ENCODE peak calls at places on chromosomes 12 and 14, in six cellular contexts. One of them, this sample, is unnamed. For H3K36me3, the result is how much of the 10 kb centered on the place peaks cover.

GRCh38 chr12:115916910-115917668 is 360.4 kb downstream of the MED13L start:
- DNase-seq in WERI-Rb-1: peak
- DNase-seq in hepatocyte: peak
- DNase-seq in heart left ventricle: peak
- DNase-seq in ovary: peak
- DNase-seq in transverse colon: peak
- DNase-seq in this sample: peak

GRCh38 chr12:90078344-90078743 is 369.7 kb upstream of the ATP2B1 start:
- DNase-seq in heart left ventricle: no peak
- DNase-seq in hepatocyte: no peak
- DNase-seq in transverse colon: no peak
- DNase-seq in WERI-Rb-1: no peak
- DNase-seq in ovary: no peak
- DNase-seq in this sample: no peak

GRCh38 chr12:121812921-121813896 is 9.4 kb downstream of the SETD1B start:
- DNase-seq in heart left ventricle: no peak
- DNase-seq in WERI-Rb-1: no peak
- DNase-seq in transverse colon: no peak
- DNase-seq in ovary: peak
- DNase-seq in hepatocyte: no peak
- DNase-seq in this sample: peak

GRCh38 chr14:60091550-60092511 is at the start of gene PCNX4:
- DNase-seq in WERI-Rb-1: peak
- DNase-seq in transverse colon: peak
- DNase-seq in ovary: peak
- DNase-seq in heart left ventricle: peak
- DNase-seq in hepatocyte: peak
- DNase-seq in this sample: peak

GRCh38 chr12:110531741-110532333 is 29.7 kb downstream of the RAD9B start:
- DNase-seq in heart left ventricle: no peak
- DNase-seq in WERI-Rb-1: no peak
- DNase-seq in hepatocyte: no peak
- DNase-seq in ovary: no peak
- DNase-seq in transverse colon: no peak
- DNase-seq in this sample: no peak

GRCh38 chr12:111185206-111185888 is 183.5 kb downstream of the PHETA1 start:
- DNase-seq in hepatocyte: no peak
- DNase-seq in ovary: no peak
- DNase-seq in transverse colon: no peak
- DNase-seq in WERI-Rb-1: no peak
- DNase-seq in heart left ventricle: no peak
- DNase-seq in this sample: peak

GRCh38 chr14:104554608-104555401 is 24.8 kb upstream of the C14orf180 start:
- DNase-seq in ovary: no peak
- DNase-seq in WERI-Rb-1: peak
- DNase-seq in transverse colon: peak
- DNase-seq in heart left ventricle: peak
- DNase-seq in hepatocyte: peak
- DNase-seq in this sample: peak

GRCh38 chr12:2806700-2807099 is 5.8 kb upstream of the ITFG2 start:
- DNase-seq in transverse colon: no peak
- DNase-seq in ovary: no peak
- DNase-seq in WERI-Rb-1: no peak
- DNase-seq in heart left ventricle: no peak
- DNase-seq in hepatocyte: no peak
- DNase-seq in this sample: no peak

GRCh38 chr12:86663691-86664090 is 407.5 kb upstream of the MGAT4C start:
- DNase-seq in transverse colon: no peak
- DNase-seq in WERI-Rb-1: no peak
- DNase-seq in hepatocyte: no peak
- DNase-seq in ovary: no peak
- DNase-seq in heart left ventricle: no peak
- DNase-seq in this sample: no peak

GRCh38 chr14:101961746-101962502 is 2.4 kb upstream of the DYNC1H1 start:
- DNase-seq in hepatocyte: no peak
- DNase-seq in WERI-Rb-1: no peak
- DNase-seq in heart left ventricle: no peak
- DNase-seq in ovary: no peak
- DNase-seq in transverse colon: no peak
- DNase-seq in this sample: peak

GRCh38 chr14:38248629-38249028 is 7.3 kb downstream of the CLEC14A start:
- DNase-seq in heart left ventricle: no peak
- DNase-seq in transverse colon: no peak
- DNase-seq in hepatocyte: no peak
- DNase-seq in ovary: no peak
- DNase-seq in WERI-Rb-1: no peak
- DNase-seq in this sample: peak

GRCh38 chr12:110228756-110229155 is 52.3 kb upstream of the ATP2A2 start:
- DNase-seq in ovary: no peak
- DNase-seq in heart left ventricle: no peak
- DNase-seq in hepatocyte: no peak
- DNase-seq in WERI-Rb-1: no peak
- DNase-seq in transverse colon: no peak
- DNase-seq in this sample: no peak

GRCh38 chr12:32603858-32604257 is 75.2 kb upstream of the DNM1L start:
- DNase-seq in transverse colon: no peak
- DNase-seq in hepatocyte: no peak
- DNase-seq in ovary: no peak
- DNase-seq in heart left ventricle: no peak
- DNase-seq in WERI-Rb-1: no peak
- DNase-seq in this sample: no peak

GRCh38 chr12:114347861-114348260 is 58.1 kb downstream of the TBX5 start:
- DNase-seq in WERI-Rb-1: no peak
- DNase-seq in hepatocyte: no peak
- DNase-seq in ovary: no peak
- DNase-seq in transverse colon: no peak
- DNase-seq in heart left ventricle: no peak
- DNase-seq in this sample: no peak

GRCh38 chr12:53173085-53173715 is 7.3 kb upstream of the ZNF740 start:
- DNase-seq in hepatocyte: no peak
- DNase-seq in heart left ventricle: no peak
- DNase-seq in ovary: no peak
- DNase-seq in WERI-Rb-1: no peak
- DNase-seq in transverse colon: no peak
- DNase-seq in this sample: no peak

GRCh38 chr14:103904493-103905107 is 23.7 kb upstream of the TDRD9 start:
- DNase-seq in WERI-Rb-1: no peak
- DNase-seq in transverse colon: no peak
- DNase-seq in ovary: no peak
- DNase-seq in heart left ventricle: no peak
- DNase-seq in hepatocyte: no peak
- DNase-seq in this sample: no peak

GRCh38 chr12:1632702-1633101 is 3.7 kb downstream of the WNT5B start:
- DNase-seq in WERI-Rb-1: no peak
- DNase-seq in hepatocyte: no peak
- DNase-seq in heart left ventricle: peak
- DNase-seq in ovary: no peak
- DNase-seq in transverse colon: no peak
- DNase-seq in this sample: no peak

GRCh38 chr14:98937712-98938505 is 334.1 kb downstream of the BCL11B start:
- DNase-seq in heart left ventricle: no peak
- DNase-seq in WERI-Rb-1: no peak
- DNase-seq in hepatocyte: no peak
- DNase-seq in ovary: no peak
- DNase-seq in transverse colon: no peak
- DNase-seq in this sample: no peak

GRCh38 chr12:6211421-6211869 is 11.2 kb downstream of the CD9 start:
- DNase-seq in hepatocyte: peak
- DNase-seq in WERI-Rb-1: no peak
- DNase-seq in ovary: no peak
- DNase-seq in heart left ventricle: no peak
- DNase-seq in transverse colon: no peak
- DNase-seq in this sample: no peak

GRCh38 chr14:37153005-37153404 is 19.4 kb downstream of the SLC25A21 start:
- DNase-seq in WERI-Rb-1: no peak
- DNase-seq in hepatocyte: no peak
- DNase-seq in transverse colon: no peak
- DNase-seq in heart left ventricle: no peak
- DNase-seq in ovary: no peak
- DNase-seq in this sample: no peak

GRCh38 chr12:13103391-13104033 is at the start of gene GSG1:
- DNase-seq in ovary: no peak
- DNase-seq in WERI-Rb-1: no peak
- DNase-seq in heart left ventricle: no peak
- DNase-seq in transverse colon: no peak
- DNase-seq in hepatocyte: no peak
- DNase-seq in this sample: no peak

GRCh38 chr12:112239020-112239419 is 113.7 kb downstream of the TRAFD1 start:
- DNase-seq in heart left ventricle: no peak
- DNase-seq in ovary: no peak
- DNase-seq in WERI-Rb-1: no peak
- DNase-seq in hepatocyte: peak
- DNase-seq in transverse colon: no peak
- DNase-seq in this sample: no peak

GRCh38 chr12:112236786-112237185 is 111.4 kb downstream of the TRAFD1 start:
- DNase-seq in ovary: no peak
- DNase-seq in hepatocyte: no peak
- DNase-seq in transverse colon: no peak
- DNase-seq in WERI-Rb-1: no peak
- DNase-seq in heart left ventricle: no peak
- DNase-seq in this sample: no peak

GRCh38 chr12:112243255-112243965 is 118.0 kb downstream of the TRAFD1 start:
- DNase-seq in transverse colon: no peak
- DNase-seq in WERI-Rb-1: no peak
- DNase-seq in hepatocyte: no peak
- DNase-seq in heart left ventricle: no peak
- DNase-seq in ovary: no peak
- DNase-seq in this sample: no peak

GRCh38 chr12:112239881-112240280 is 114.5 kb downstream of the TRAFD1 start:
- DNase-seq in hepatocyte: no peak
- DNase-seq in WERI-Rb-1: no peak
- DNase-seq in heart left ventricle: no peak
- DNase-seq in ovary: no peak
- DNase-seq in transverse colon: no peak
- DNase-seq in this sample: no peak

DNA sequence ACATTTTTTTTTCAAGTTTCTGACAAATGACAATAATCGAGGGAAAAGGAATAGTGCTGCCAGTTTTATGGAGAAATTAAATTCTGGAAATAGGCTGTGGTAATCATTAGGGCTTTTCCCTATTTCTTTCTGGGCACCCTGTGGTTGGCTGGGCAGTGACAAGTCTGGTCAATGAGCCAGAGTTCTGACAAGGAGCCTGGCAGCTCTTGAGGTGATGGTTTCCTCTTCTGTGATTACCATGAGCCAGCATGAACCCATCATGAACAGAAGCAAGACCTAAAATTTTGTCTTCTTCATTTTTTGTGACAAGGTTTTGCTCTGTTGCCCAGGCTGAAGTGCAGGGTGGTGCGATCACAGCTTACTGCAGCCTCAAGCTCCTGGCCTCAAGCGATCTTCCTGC is 115.8 kb downstream of the TRAFD1 start:
- DNase-seq in heart left ventricle: no peak
- DNase-seq in transverse colon: no peak
- DNase-seq in ovary: no peak
- DNase-seq in hepatocyte: no peak
- DNase-seq in WERI-Rb-1: no peak
- DNase-seq in this sample: no peak
- H3K36me3 ChIP-seq in heart left ventricle: half or more
- H3K36me3 ChIP-seq in transverse colon: half or more
- H3K36me3 ChIP-seq in ovary: under half
- H3K36me3 ChIP-seq in hepatocyte: under half
- H3K36me3 ChIP-seq in WERI-Rb-1: half or more
- H3K36me3 ChIP-seq in this sample: under half

GRCh38 chr14:64388533-64389243 is 535 bp downstream of the MTHFD1 start:
- DNase-seq in hepatocyte: peak
- DNase-seq in ovary: no peak
- DNase-seq in heart left ventricle: no peak
- DNase-seq in WERI-Rb-1: no peak
- DNase-seq in transverse colon: peak
- DNase-seq in this sample: no peak

GRCh38 chr14:64394973-64395633 is 7.0 kb downstream of the MTHFD1 start:
- DNase-seq in transverse colon: no peak
- DNase-seq in ovary: no peak
- DNase-seq in WERI-Rb-1: no peak
- DNase-seq in heart left ventricle: no peak
- DNase-seq in hepatocyte: no peak
- DNase-seq in this sample: no peak

GRCh38 chr14:64394423-64394822 is 6.3 kb downstream of the MTHFD1 start:
- DNase-seq in WERI-Rb-1: no peak
- DNase-seq in hepatocyte: no peak
- DNase-seq in heart left ventricle: no peak
- DNase-seq in transverse colon: no peak
- DNase-seq in ovary: no peak
- DNase-seq in this sample: no peak

GRCh38 chr14:64391113-64391725 is 3.1 kb downstream of the MTHFD1 start:
- DNase-seq in ovary: no peak
- DNase-seq in transverse colon: no peak
- DNase-seq in WERI-Rb-1: no peak
- DNase-seq in heart left ventricle: no peak
- DNase-seq in hepatocyte: no peak
- DNase-seq in this sample: peak

DNA sequence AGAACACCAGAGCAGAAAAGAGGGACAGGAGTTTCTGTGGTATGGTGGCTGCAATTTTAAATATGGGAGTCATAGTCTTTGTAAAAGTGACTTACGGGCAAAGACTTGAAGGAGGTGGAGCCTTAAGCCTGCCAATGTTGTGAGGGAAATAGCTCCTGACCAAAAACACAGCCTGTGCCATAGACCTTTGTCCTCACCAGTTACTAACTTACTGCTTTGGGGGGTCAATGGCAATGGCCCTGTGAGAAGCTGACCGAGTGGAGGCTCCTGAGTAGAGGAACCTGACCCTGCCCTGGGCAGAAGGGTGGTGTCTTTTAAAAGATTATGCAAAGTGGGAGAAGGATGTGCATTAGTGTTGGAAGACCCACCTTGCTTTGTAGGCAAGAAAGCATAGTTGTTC is 3.8 kb downstream of the MTHFD1 start:
- DNase-seq in heart left ventricle: no peak
- DNase-seq in WERI-Rb-1: no peak
- DNase-seq in transverse colon: no peak
- DNase-seq in ovary: no peak
- DNase-seq in hepatocyte: no peak
- DNase-seq in this sample: no peak
- H3K36me3 ChIP-seq in heart left ventricle: under half
- H3K36me3 ChIP-seq in WERI-Rb-1: under half
- H3K36me3 ChIP-seq in transverse colon: under half
- H3K36me3 ChIP-seq in ovary: under half
- H3K36me3 ChIP-seq in hepatocyte: under half
- H3K36me3 ChIP-seq in this sample: under half

DNA sequence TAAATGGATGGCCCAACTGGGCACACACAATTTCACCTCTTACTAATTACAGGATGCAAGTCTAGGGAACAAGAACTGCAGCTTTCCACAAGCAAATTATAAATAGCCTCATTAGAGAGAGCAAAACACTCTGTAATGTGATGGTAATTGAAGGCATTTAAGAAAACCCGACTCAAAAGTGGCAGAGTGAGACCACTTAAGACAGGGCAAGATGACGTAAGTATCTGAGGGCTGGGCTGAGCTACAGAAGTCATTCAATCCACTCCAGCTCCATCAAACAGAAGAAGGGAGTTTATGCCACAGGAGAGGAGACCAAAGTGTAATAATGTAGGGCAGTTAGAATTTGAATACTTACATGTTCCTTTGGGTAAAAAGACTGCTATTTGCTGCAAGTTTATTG is 90.3 kb downstream of the PRKAB1 start:
- DNase-seq in ovary: no peak
- DNase-seq in heart left ventricle: no peak
- DNase-seq in transverse colon: no peak
- DNase-seq in WERI-Rb-1: no peak
- DNase-seq in hepatocyte: no peak
- DNase-seq in this sample: no peak
- H3K36me3 ChIP-seq in ovary: under half
- H3K36me3 ChIP-seq in heart left ventricle: under half
- H3K36me3 ChIP-seq in transverse colon: under half
- H3K36me3 ChIP-seq in WERI-Rb-1: half or more
- H3K36me3 ChIP-seq in hepatocyte: under half
- H3K36me3 ChIP-seq in this sample: under half

GRCh38 chr12:56243731-56244181 is 13.9 kb downstream of the SLC39A5 start:
- DNase-seq in heart left ventricle: no peak
- DNase-seq in transverse colon: no peak
- DNase-seq in hepatocyte: no peak
- DNase-seq in WERI-Rb-1: no peak
- DNase-seq in ovary: no peak
- DNase-seq in this sample: no peak
- H3K36me3 ChIP-seq in heart left ventricle: half or more
- H3K36me3 ChIP-seq in transverse colon: half or more
- H3K36me3 ChIP-seq in hepatocyte: under half
- H3K36me3 ChIP-seq in WERI-Rb-1: half or more
- H3K36me3 ChIP-seq in ovary: under half
- H3K36me3 ChIP-seq in this sample: under half

This sample was measured in H7.